ENCODE peak calls at places on chromosomes 12 and 14, in four cellular contexts. Y, D, N and A are unnamed samples.

GRCh38 chr12:128976120-128976519 is 122.8 kb downstream of the GLT1D1 start:
- DNase-seq in Y (no peak), D (no peak), N (no peak), A (peak; percentile 63)

GRCh38 chr12:112018571-112019237 is 5.5 kb downstream of the ERP29 start:
- DNase-seq in N (no peak), Y (no peak), D (no peak), A (no peak)

GRCh38 chr14:104376202-104377140 is 203.1 kb upstream of the C14orf180 start:
- DNase-seq in N (no peak), D (no peak), Y (no peak), A (no peak)

GRCh38 chr14:104317500-104317805 is 179.1 kb downstream of the KIF26A start:
- DNase-seq in N (no peak), D (no peak), Y (no peak), A (no peak)

GRCh38 chr12:5083955-5084849 is 40.5 kb downstream of the KCNA5 start:
- DNase-seq in D (peak; percentile 73), Y (no peak), N (no peak), A (peak; percentile 65)

GRCh38 chr12:120102189-120103043 is 14.1 kb downstream of the RAB35 start:
- DNase-seq in N (no peak), Y (no peak), D (no peak), A (no peak)

GRCh38 chr14:95255487-95255886 is 64.2 kb downstream of the CLMN start:
- DNase-seq in D (peak; percentile 70), N (peak; percentile 39), Y (peak; percentile 87), A (peak; percentile 58)

GRCh38 chr14:64604001-64604400 is 54.2 kb downstream of the PPP1R36 start:
- DNase-seq in N (no peak), Y (no peak), D (no peak), A (no peak)

GRCh38 chr12:12749433-12749832 is 32.3 kb downstream of the CDKN1B start:
- DNase-seq in Y (no peak), D (no peak), N (no peak), A (no peak)

GRCh38 chr12:12804432-12804886 is 8.7 kb upstream of the DDX47 start:
- DNase-seq in D (no peak), N (no peak), Y (no peak), A (no peak)

GRCh38 chr14:23141706-23142467 is 22.8 kb upstream of the CEBPE start:
- DNase-seq in D (no peak), N (peak; percentile 73), Y (no peak), A (no peak)

GRCh38 chr12:7131502-7131866 is 1.3 kb downstream of the CLSTN3 start:
- DNase-seq in D (no peak), Y (no peak), N (no peak), A (no peak)

GRCh38 chr12:110314308-110314707 is 33.3 kb downstream of the ATP2A2 start:
- DNase-seq in N (no peak), Y (no peak), D (peak; percentile 43), A (no peak)

GRCh38 chr14:44620106-44621019 is 113.3 kb upstream of the FSCB start:
- DNase-seq in Y (no peak), D (no peak), N (no peak), A (no peak)

GRCh38 chr14:105069887-105070759 is 4.9 kb upstream of the GPR132 start:
- DNase-seq in Y (no peak), D (peak; percentile 83), N (peak; percentile 41), A (no peak)

GRCh38 chr12:29073631-29074239 is 75.3 kb upstream of the FAR2 start:
- DNase-seq in D (peak; percentile 20), Y (no peak), N (no peak), A (peak; percentile 6)

GRCh38 chr14:100059433-100059781 is 5.8 kb upstream of the EVL start:
- DNase-seq in N (no peak), Y (no peak), D (no peak), A (no peak)

GRCh38 chr14:92481811-92482559 is 31.6 kb upstream of the RIN3 start:
- DNase-seq in D (no peak), Y (no peak), N (no peak), A (no peak)

GRCh38 chr14:80356413-80356812 is 145.1 kb upstream of the DIO2 start:
- DNase-seq in N (no peak), D (no peak), Y (no peak), A (no peak)

GRCh38 chr14:65502676-65503124 is 90.2 kb downstream of the FUT8 start:
- DNase-seq in Y (no peak), N (no peak), D (no peak), A (no peak)

GRCh38 chr14:74875941-74876913 is at the start of gene PROX2:
- DNase-seq in Y (no peak), D (no peak), N (no peak), A (no peak)

DNA sequence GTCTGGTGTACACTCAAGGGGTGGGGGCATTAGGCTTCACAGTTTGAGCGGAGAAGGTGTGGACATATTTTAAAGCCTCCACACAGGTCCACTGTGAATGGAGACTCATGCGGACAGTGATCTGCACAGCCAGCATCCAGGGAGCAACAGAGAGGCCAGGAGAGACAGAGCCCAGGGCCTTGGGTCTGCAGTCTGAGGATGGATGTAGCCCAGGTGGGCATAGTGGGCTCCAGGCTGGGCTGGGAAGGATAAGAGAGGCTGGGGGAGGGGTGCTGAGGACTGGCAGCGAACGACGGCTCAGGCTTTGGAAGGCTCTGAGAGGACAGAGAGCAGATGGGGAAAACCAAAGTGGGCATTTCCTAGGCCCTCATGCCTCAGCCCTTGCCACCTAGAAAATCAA is 128.8 kb downstream of the PAPOLA start:
- DNase-seq in Y (no peak), D (no peak), N (no peak), A (no peak)
- TF ChIP-seq CTCF in Y (no peak), D (no peak), N (no peak), A (no peak)

DNA sequence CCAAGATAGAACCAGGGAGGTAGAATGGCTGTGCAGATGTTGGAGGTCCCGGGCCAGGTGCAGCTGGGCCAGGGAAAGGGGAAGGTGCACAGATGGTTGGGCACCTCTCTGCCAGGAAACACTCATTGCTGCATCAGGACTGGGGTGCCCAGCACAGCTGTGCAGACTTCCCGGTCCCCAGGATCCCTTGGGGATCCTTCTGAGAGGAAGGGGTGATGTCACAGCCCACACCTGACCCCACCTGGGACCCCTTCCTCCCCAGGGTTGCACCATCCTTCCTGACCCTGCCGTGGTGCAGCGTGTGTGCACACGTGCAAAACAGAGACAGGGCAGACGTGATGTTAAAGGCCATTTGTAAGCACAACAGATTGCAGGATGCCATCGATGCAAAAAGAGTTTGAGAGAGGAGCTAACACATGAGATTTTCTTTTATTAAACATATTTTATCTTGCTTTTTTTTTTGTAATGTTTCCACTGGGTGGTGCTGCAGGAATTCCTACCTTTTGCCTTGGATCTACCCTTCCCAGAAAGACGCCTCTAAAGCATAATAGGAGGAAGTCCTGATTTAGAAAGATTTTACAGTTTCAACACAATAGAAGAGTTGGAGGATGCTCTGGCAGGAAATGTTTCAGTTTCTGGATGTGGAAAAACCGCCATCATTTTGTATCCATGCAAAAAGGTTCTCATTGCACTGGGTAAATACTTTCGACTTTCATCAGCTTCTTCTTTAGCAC is 14.8 kb downstream of the ELK3 start:
- DNase-seq in Y (no peak), N (no peak), D (no peak), A (no peak)
- TF ChIP-seq CTCF in Y (no peak), N (peak; percentile 19), D (no peak), A (no peak)

GRCh38 chr12:14111230-14111865 is 129.9 kb upstream of the GRIN2B start:
- DNase-seq in Y (no peak), D (peak; percentile 64), N (no peak), A (no peak)
- TF ChIP-seq CTCF in Y (no peak), D (peak; percentile 57), N (no peak), A (peak; percentile 61)

GRCh38 chr12:55823419-55823818 is 5.6 kb downstream of the ORMDL2 start:
- DNase-seq in D (no peak), N (no peak), Y (no peak), A (no peak)

GRCh38 chr12:55818886-55819285 is 1.0 kb downstream of the ORMDL2 start:
- DNase-seq in D (no peak), N (no peak), Y (no peak), A (no peak)

GRCh38 chr12:55820679-55821078 is 2.8 kb downstream of the ORMDL2 start:
- DNase-seq in N (no peak), D (no peak), Y (no peak), A (no peak)

GRCh38 chr12:55824726-55825125 is 4.7 kb downstream of the DNAJC14 start:
- DNase-seq in N (no peak), Y (no peak), D (no peak), A (no peak)

DNA sequence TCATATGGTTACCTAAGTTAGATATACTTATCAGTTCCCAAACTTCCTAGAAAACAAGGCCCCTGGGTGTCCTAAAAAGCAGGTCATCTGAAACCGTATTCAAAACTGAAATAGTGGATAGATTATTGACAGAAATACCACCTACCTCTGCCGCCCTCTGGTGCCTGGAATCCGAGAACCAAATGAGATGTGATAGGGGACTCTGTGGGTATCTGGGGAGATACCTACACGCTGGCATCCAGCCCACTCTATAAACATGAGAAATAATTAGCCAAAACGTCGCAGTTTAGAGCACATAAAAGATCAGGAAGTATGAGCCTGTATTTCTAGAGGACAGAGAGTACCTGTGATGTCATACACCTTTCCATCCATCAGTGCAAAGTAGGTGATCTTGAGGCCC is 4.4 kb downstream of the ORMDL2 start:
- DNase-seq in D (no peak), Y (no peak), N (no peak), A (no peak)
- TF ChIP-seq CTCF in D (no peak), Y (no peak), N (peak; percentile 14), A (peak; percentile 49)

DNA sequence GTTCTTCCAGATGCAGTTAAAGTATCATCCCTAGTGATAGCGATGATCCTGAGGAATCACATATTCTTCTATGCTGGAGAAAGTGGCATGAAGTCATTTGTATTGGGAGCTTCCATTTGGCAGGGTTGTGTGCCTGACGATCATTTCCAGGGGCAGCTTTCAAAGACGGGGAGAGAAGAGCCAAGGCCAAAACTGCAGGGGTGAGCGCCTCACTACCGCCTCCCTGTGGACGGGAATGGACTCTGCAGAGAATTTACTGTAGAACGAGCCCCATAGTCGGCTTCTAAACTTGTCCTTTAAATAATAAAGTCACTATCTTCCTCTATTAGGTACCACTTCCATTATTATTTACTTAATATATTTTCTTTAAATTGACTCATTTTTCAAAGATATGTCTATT is 555.9 kb upstream of the TMEM132C start:
- DNase-seq in N (no peak), D (no peak), Y (no peak), A (peak; percentile 17)
- TF ChIP-seq CTCF in N (no peak), D (peak; percentile 11), Y (no peak), A (peak; percentile 55)

GRCh38 chr12:71393625-71394024 is 46.0 kb upstream of the LGR5 start:
- DNase-seq in N (no peak), D (no peak), Y (no peak), A (no peak)

GRCh38 chr12:71397433-71397954 is 42.1 kb upstream of the LGR5 start:
- DNase-seq in N (no peak), D (no peak), Y (no peak), A (no peak)

GRCh38 chr12:71392521-71393145 is 47.0 kb upstream of the LGR5 start:
- DNase-seq in D (peak; percentile 65), N (no peak), Y (no peak), A (peak; percentile 1)
- TF ChIP-seq CTCF in D (peak; percentile 63), N (peak; percentile 76), Y (peak; percentile 66), A (peak; percentile 85)

GRCh38 chr14:31934767-31935266 is 142.3 kb upstream of the ARHGAP5 start:
- DNase-seq in Y (peak; percentile 60), N (no peak), D (no peak), A (peak; percentile 18)
- TF ChIP-seq CTCF in Y (no peak), N (peak; percentile 64), D (no peak), A (peak; percentile 58)

GRCh38 chr14:62670526-62670925 is 374.7 kb downstream of the KCNH5 start:
- DNase-seq in N (no peak), D (no peak), Y (no peak), A (no peak)
- TF ChIP-seq CTCF in N (no peak), D (no peak), Y (no peak), A (no peak)